ENCODE peak calls at places on chromosomes 16 and 17, in four cellular contexts. Q, H, D and S are unnamed samples.
A peak's percentile ranks its signal among the peaks of the same experiment; 100 is the strongest.

GRCh38 chr16:53035176-53035942 is 17.3 kb downstream of the CHD9NB start:
- DNase-seq in Q (no peak), H (no peak), D (no peak), S (no peak)

GRCh38 chr16:68696514-68696913 is 40.6 kb upstream of the CDH1 start:
- DNase-seq in Q (no peak), H (no peak), D (no peak), S (no peak)

GRCh38 chr17:17711708-17712141 is 30.5 kb downstream of the RAI1 start:
- DNase-seq in Q (no peak), H (no peak), D (no peak), S (no peak)

GRCh38 chr17:6831662-6832263 is at the start of gene TEKT1:
- DNase-seq in Q (peak; percentile 74), H (peak; percentile 87), D (peak; percentile 81), S (peak; percentile 82)

GRCh38 chr16:50311134-50311528 is 44.8 kb downstream of the ADCY7 start:
- DNase-seq in Q (peak; percentile 46), H (no peak), D (no peak), S (no peak)

GRCh38 chr17:82397449-82398335 is 20.5 kb upstream of the HEXD start:
- DNase-seq in Q (no peak), H (no peak), D (no peak), S (no peak)

GRCh38 chr17:76268991-76269981 is 4.1 kb downstream of the UBALD2 start:
- DNase-seq in Q (peak; percentile 50), H (no peak), D (no peak), S (no peak)

GRCh38 chr17:63431618-63431938 is 14.5 kb downstream of the CYB561 start:
- DNase-seq in Q (no peak), H (no peak), D (no peak), S (no peak)

GRCh38 chr16:55242667-55243066 is 81.3 kb upstream of the IRX6 start:
- DNase-seq in Q (no peak), H (no peak), D (no peak), S (no peak)

GRCh38 chr17:81340606-81341346 is 45.7 kb upstream of the SLC38A10 start:
- DNase-seq in Q (no peak), H (no peak), D (no peak), S (peak; percentile 31)

GRCh38 chr16:85159226-85159980 is 47.1 kb upstream of the CIBAR2 start:
- DNase-seq in Q (no peak), H (no peak), D (no peak), S (no peak)

GRCh38 chr17:42247734-42248133 is 28.5 kb downstream of the STAT5B start:
- DNase-seq in Q (no peak), H (no peak), D (peak; percentile 63), S (peak; percentile 69)

GRCh38 chr16:76910931-76911330 is 280.1 kb upstream of the MON1B start:
- DNase-seq in Q (no peak), H (no peak), D (peak; percentile 68), S (peak; percentile 91)

GRCh38 chr16:1310832-1311200 is 1.4 kb downstream of the UBE2I start:
- DNase-seq in Q (peak; percentile 59), H (no peak), D (no peak), S (peak; percentile 31)

GRCh38 chr17:68759002-68759342 is 157.8 kb upstream of the FAM20A start:
- DNase-seq in Q (no peak), H (no peak), D (no peak), S (no peak)

GRCh38 chr16:57091990-57092785 is at the start of gene CPNE2:
- DNase-seq in Q (no peak), H (peak; percentile 59), D (peak; percentile 48), S (peak; percentile 31)

GRCh38 chr16:68396481-68396880 is 51.8 kb downstream of the SMPD3 start:
- DNase-seq in Q (peak; percentile 74), H (peak; percentile 49), D (peak; percentile 32), S (peak; percentile 47)

GRCh38 chr16:3246002-3246401 is 10.4 kb downstream of the MEFV start:
- DNase-seq in Q (no peak), H (no peak), D (no peak), S (no peak)

GRCh38 chr17:72487731-72488325 is 367.0 kb downstream of the SOX9 start:
- DNase-seq in Q (no peak), H (no peak), D (no peak), S (no peak)

GRCh38 chr17:48717367-48718161 is 4.8 kb downstream of the PRAC1 start:
- DNase-seq in Q (no peak), H (no peak), D (no peak), S (no peak)

GRCh38 chr17:48719642-48720262 is 2.6 kb downstream of the PRAC1 start:
- DNase-seq in Q (no peak), H (no peak), D (no peak), S (peak; percentile 13)

GRCh38 chr17:48718781-48719641 is 3.3 kb downstream of the PRAC1 start:
- DNase-seq in Q (no peak), H (no peak), D (no peak), S (no peak)

GRCh38 chr17:48720263-48721008 is 1.9 kb downstream of the PRAC1 start:
- DNase-seq in Q (no peak), H (no peak), D (no peak), S (no peak)

GRCh38 chr17:48718162-48718780 is 4.0 kb downstream of the PRAC1 start:
- DNase-seq in Q (no peak), H (no peak), D (no peak), S (no peak)
- H3K4me3 ChIP-seq in Q (no peak overlapping the region), H (no peak overlapping the region), D (no peak overlapping the region), S (no peak overlapping the region)

GRCh38 chr17:48542956-48543853 is 1.7 kb downstream of the HOXB2 start:
- DNase-seq in Q (peak; percentile 76), H (no peak), D (peak; percentile 75), S (peak; percentile 77)

GRCh38 chr17:48543854-48544355 is 1.0 kb downstream of the HOXB2 start:
- DNase-seq in Q (peak; percentile 61), H (no peak), D (no peak), S (no peak)

GRCh38 chr17:48545539-48545938 is 630 bp upstream of the HOXB2 start:
- DNase-seq in Q (no peak), H (no peak), D (no peak), S (no peak)

GRCh38 chr17:48545022-48545376 is at the start of gene HOXB2:
- DNase-seq in Q (no peak), H (no peak), D (no peak), S (peak; percentile 73)

DNA sequence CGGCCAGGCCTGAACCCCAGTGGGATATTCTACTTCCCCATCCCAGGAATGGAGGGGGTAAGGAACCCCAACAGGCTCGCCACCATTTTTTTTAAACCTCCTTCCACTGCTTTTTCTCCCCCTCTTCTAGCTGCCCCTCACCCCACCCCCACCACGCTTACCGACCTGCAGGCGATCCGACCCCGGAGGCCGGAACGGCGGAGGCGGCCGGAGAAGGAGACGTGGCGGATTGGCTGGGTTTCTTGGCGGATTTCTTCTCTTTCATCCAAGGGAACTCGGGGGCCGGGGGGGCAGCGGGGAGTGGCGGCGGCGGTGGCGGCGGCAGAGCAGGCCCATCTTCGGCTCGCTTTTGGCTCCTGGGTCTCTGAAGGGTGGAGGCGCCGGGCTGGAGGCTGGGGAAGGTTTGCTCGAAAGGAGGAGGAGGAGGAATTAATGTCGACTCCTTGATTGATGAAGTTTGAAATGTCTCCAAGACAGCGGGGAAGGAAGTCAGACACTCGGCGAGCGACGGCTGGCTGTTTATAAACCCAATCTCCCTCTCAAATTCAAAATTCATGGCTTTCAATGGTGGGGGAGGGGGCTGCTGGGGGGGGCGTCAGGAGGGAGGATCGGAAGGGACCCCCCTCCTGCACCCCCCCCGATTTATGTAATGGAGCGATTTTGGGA is 420 bp downstream of the HOXB2 start:
- DNase-seq in Q (peak; percentile 56), H (peak; percentile 74), D (no peak), S (peak; percentile 84)
- H3K4me3 ChIP-seq in Q (peak overlapping the region; percentile 80), H (peak overlapping the region; percentile 35), D (no peak overlapping the region), S (peak overlapping the region; percentile 74)

GRCh38 chr17:2089021-2089422 is 34.1 kb downstream of the HIC1 start:
- DNase-seq in Q (no peak), H (no peak), D (no peak), S (peak; percentile 65)

GRCh38 chr17:2090210-2090641 is 35.3 kb downstream of the HIC1 start:
- DNase-seq in Q (no peak), H (no peak), D (no peak), S (no peak)

GRCh38 chr17:2093349-2093748 is 38.4 kb downstream of the HIC1 start:
- DNase-seq in Q (no peak), H (peak; percentile 87), D (no peak), S (no peak)

GRCh38 chr17:2092253-2092652 is 37.4 kb downstream of the HIC1 start:
- DNase-seq in Q (no peak), H (no peak), D (no peak), S (no peak)

GRCh38 chr17:2090804-2091534 is 36.1 kb downstream of the HIC1 start:
- DNase-seq in Q (no peak), H (no peak), D (peak; percentile 51), S (peak; percentile 94)
- H3K4me3 ChIP-seq in Q (no peak overlapping the region), H (no peak overlapping the region), D (no peak overlapping the region), S (peak overlapping the region; percentile 5)

DNA sequence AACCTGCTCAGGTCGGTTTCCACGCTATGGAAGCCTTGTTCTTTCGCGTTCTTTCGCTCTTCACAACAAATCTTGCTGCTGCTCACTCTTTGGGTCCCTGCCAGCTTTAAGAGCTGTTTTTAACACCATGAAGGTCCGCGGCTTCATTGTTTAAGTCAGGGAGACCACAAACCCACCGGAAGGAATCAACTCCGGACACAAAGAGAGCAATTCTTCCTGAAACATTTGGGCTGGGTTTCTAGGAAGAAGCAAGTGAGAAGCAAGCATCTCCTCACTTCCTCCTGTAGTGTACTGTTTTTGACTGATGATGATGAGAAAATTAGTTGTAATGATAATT is 2.1 kb upstream of the CBX1 start:
- DNase-seq in Q (no peak), H (no peak), D (no peak), S (no peak)
- H3K4me3 ChIP-seq in Q (peak overlapping the region; percentile 28), H (no peak overlapping the region), D (no peak overlapping the region), S (no peak overlapping the region)

GRCh38 chr16:73663720-73664119 is 615.8 kb upstream of the ZFHX3 start:
- DNase-seq in Q (no peak), H (no peak), D (no peak), S (no peak)

GRCh38 chr16:73672135-73672534 is 624.2 kb upstream of the ZFHX3 start:
- DNase-seq in Q (no peak), H (no peak), D (no peak), S (no peak)

GRCh38 chr16:73671102-73671501 is 623.2 kb upstream of the ZFHX3 start:
- DNase-seq in Q (no peak), H (no peak), D (no peak), S (no peak)

GRCh38 chr16:73669535-73670274 is 621.8 kb upstream of the ZFHX3 start:
- DNase-seq in Q (no peak), H (no peak), D (no peak), S (no peak)
- H3K4me3 ChIP-seq in Q (no peak overlapping the region), H (no peak overlapping the region), D (no peak overlapping the region), S (no peak overlapping the region)